ENCODE peak calls at places on chromosomes 11 and 22, in four cellular contexts. G is stimulated activated naive CD4-positive, alpha-beta T cell; T is EL; B is HFFc6. C is an unnamed sample.

GRCh38 chr22:27930246-27931060 is 11.4 kb upstream of the PITPNB start:
- DNase-seq in T (no peak), B (peak; percentile 15), G (no peak), C (no peak)

GRCh38 chr11:66189031-66189745 is 79.3 kb upstream of the RAB1B start:
- DNase-seq in T (no peak), G (no peak), B (no peak), C (no peak)

GRCh38 chr11:204587-205109 is 2.6 kb downstream of the BET1L start:
- DNase-seq in G (no peak), B (no peak), T (no peak), C (peak; percentile 0)

GRCh38 chr11:92765418-92765817 is 204.0 kb upstream of the MTNR1B start:
- DNase-seq in G (no peak), T (no peak), B (no peak), C (no peak)

GRCh38 chr22:30790366-30790765 is 95.7 kb downstream of the OSBP2 start:
- DNase-seq in T (no peak), B (no peak), G (no peak), C (no peak)

GRCh38 chr11:64204464-64204989 is 2.0 kb upstream of the FERMT3 start:
- DNase-seq in B (peak; percentile 85), T (peak; percentile 92), G (peak; percentile 73), C (peak; percentile 95)

GRCh38 chr11:119964136-119965025 is 173.5 kb downstream of the TRIM29 start:
- DNase-seq in T (no peak), B (no peak), G (no peak), C (no peak)

GRCh38 chr22:29043906-29044575 is 17.6 kb downstream of the C22orf31 start:
- DNase-seq in T (peak; percentile 63), B (peak; percentile 62), G (no peak), C (peak; percentile 14)

GRCh38 chr11:92330114-92330513 is 105.5 kb downstream of the FAT3 start:
- DNase-seq in B (no peak), T (no peak), G (no peak), C (no peak)

GRCh38 chr11:127281534-127281933 is 281.0 kb upstream of the KIRREL3 start:
- DNase-seq in B (no peak), G (no peak), T (no peak), C (no peak)

GRCh38 chr11:110710520-110711381 is 1.5 kb downstream of the ARHGAP20 start:
- DNase-seq in G (no peak), T (peak; percentile 11), B (no peak), C (no peak)

C was measured in Daoy.